ENCODE peak calls at places on chromosomes 3 and 15, in four cellular contexts. W is choroid plexus epithelial cell, K is mesothelial cell of epicardium, O is brain microvascular endothelial cell. B is an unnamed sample.

GRCh38 chr15:78203346-78204225 is 30.8 kb downstream of the ACSBG1 start:
- DNase-seq in O (no peak), K (no peak), W (no peak), B (no peak)

GRCh38 chr3:135806342-135806741 is 159.2 kb upstream of the PPP2R3A start:
- DNase-seq in K (no peak), W (no peak), O (no peak), B (no peak)

GRCh38 chr15:54792526-54792925 is 404.2 kb downstream of the RSL24D1 start:
- DNase-seq in O (no peak), W (no peak), K (no peak), B (no peak)

GRCh38 chr15:27820232-27820631 is 278.9 kb downstream of the OCA2 start:
- DNase-seq in K (no peak), O (peak), W (peak), B (no peak)

GRCh38 chr3:31050296-31050695 is 155.8 kb upstream of the GADL1 start:
- DNase-seq in K (no peak), O (no peak), W (no peak), B (peak)

GRCh38 chr3:59131016-59131771 is 81.4 kb upstream of the CFAP20DC start:
- DNase-seq in K (no peak), W (no peak), O (no peak), B (no peak)

GRCh38 chr15:66480267-66480666 is 17.3 kb downstream of the SNAPC5 start:
- DNase-seq in O (no peak), K (no peak), W (no peak), B (no peak)

GRCh38 chr3:113516115-113516505 is 1.2 kb upstream of the SPICE1 start:
- DNase-seq in K (no peak), O (no peak), W (peak), B (no peak)

GRCh38 chr3:6860911-6861330 is at the start of gene GRM7:
- DNase-seq in O (no peak), K (peak), W (no peak), B (no peak)

GRCh38 chr3:72329354-72329753 is 518.9 kb downstream of the SHQ1 start:
- DNase-seq in K (no peak), O (no peak), W (no peak), B (no peak)

GRCh38 chr15:55683366-55683765 is 59.6 kb downstream of the PRTG start:
- DNase-seq in O (no peak), K (no peak), W (peak), B (no peak)

GRCh38 chr3:171556574-171557145 is 96.5 kb upstream of the TNIK start:
- DNase-seq in K (no peak), O (no peak), W (peak), B (no peak)

GRCh38 chr15:96087180-96087886 is 243.2 kb upstream of the NR2F2 start:
- DNase-seq in W (no peak), K (no peak), O (no peak), B (no peak)

GRCh38 chr3:13148561-13149330 is 75.5 kb upstream of the IQSEC1 start:
- DNase-seq in W (no peak), O (no peak), K (no peak), B (no peak)

GRCh38 chr3:38468811-38469210 is 15.1 kb downstream of the ACVR2B start:
- DNase-seq in K (no peak), O (no peak), W (no peak), B (no peak)

GRCh38 chr3:114451561-114452018 is 157.8 kb downstream of the TIGIT start:
- DNase-seq in W (peak), K (no peak), O (peak), B (no peak)

GRCh38 chr3:193826126-193826795 is 233.3 kb downstream of the OPA1 start:
- DNase-seq in K (no peak), O (peak), W (peak), B (no peak)

GRCh38 chr3:188270423-188270972 is 116.5 kb downstream of the LPP start:
- DNase-seq in O (peak), K (no peak), W (peak), B (no peak)

GRCh38 chr3:182509312-182509711 is 284.0 kb upstream of the ATP11B start:
- DNase-seq in O (no peak), K (no peak), W (no peak), B (no peak)

GRCh38 chr3:156659260-156659659 is 15.1 kb upstream of the TIPARP start:
- DNase-seq in K (no peak), O (no peak), W (no peak), B (no peak)

GRCh38 chr15:41825145-41825544 is 2.7 kb upstream of the JMJD7 start:
- DNase-seq in O (no peak), W (no peak), K (no peak), B (no peak)

GRCh38 chr3:56962200-56962599 is 98.3 kb upstream of the SPATA12 start:
- DNase-seq in O (no peak), K (no peak), W (no peak), B (no peak)

GRCh38 chr3:23405081-23405480 is 202.0 kb downstream of the UBE2E2 start:
- DNase-seq in O (no peak), K (no peak), W (no peak), B (no peak)

GRCh38 chr15:31236184-31237041 is 90.2 kb upstream of the KLF13 start:
- DNase-seq in K (no peak), O (peak), W (peak), B (no peak)

GRCh38 chr3:18237251-18238005 is 187.7 kb downstream of the SATB1 start:
- DNase-seq in W (peak), K (no peak), O (peak), B (peak)

GRCh38 chr3:142997330-142997729 is 4.0 kb upstream of the U2SURP start:
- DNase-seq in O (no peak), K (no peak), W (no peak), B (no peak)

GRCh38 chr15:62619526-62619925 is 423.0 kb upstream of the TPM1 start:
- DNase-seq in O (no peak), W (no peak), K (no peak), B (no peak)

GRCh38 chr15:62619105-62619504 is 423.4 kb upstream of the TPM1 start:
- DNase-seq in O (no peak), W (no peak), K (no peak), B (no peak)

GRCh38 chr15:62617741-62618140 is 424.8 kb upstream of the TPM1 start:
- DNase-seq in O (no peak), K (no peak), W (no peak), B (no peak)

GRCh38 chr15:62616746-62617145 is 425.8 kb upstream of the TPM1 start:
- DNase-seq in K (no peak), W (no peak), O (no peak), B (no peak)

GRCh38 chr15:62618432-62618831 is 424.1 kb upstream of the TPM1 start:
- DNase-seq in K (no peak), O (peak), W (peak), B (no peak)
- TF ChIP-seq CTCF in K (no peak), O (peak), W (peak), B (no peak)

DNA sequence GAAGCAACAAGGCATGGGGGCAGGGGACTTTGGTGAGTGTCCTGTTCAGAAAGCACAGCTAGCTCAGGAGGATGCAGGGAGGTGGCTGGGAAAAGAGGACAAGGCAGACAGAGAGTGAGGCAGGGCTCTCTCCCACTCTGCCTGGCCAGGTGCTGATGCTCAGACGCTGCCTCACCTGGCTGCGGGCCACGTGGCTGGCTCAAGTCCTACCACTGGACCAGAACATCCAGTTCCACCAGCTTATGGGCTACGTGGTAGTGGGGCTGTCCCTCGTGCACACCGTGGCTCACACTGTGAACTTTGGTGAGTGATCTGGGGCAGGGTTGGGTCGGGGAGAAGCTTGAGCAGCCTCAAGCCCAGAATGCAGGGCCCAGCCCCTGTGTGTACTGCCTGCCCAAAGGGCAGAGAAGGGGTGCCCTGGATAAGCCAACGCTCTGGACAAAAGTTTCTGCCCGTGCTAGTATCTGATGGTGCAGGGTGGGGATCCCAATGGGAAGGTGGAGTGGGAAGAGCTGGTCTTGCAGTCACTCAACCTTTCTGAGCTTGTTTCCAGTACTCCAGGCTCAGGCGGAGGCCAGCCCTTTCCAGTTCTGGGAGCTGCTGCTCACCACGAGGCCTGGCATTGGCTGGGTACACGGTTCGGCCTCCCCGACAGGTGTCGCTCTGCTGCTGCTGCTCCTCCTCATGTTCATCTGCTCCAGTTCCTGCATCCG is 20.9 kb downstream of the NOX5 start:
- DNase-seq in O (no peak), W (no peak), K (no peak), B (no peak)
- TF ChIP-seq CTCF in O (peak), W (peak), K (no peak), B (no peak)

GRCh38 chr3:178436773-178437172 is 99.5 kb upstream of the KCNMB2 start:
- DNase-seq in W (peak), K (no peak), O (peak), B (no peak)
- TF ChIP-seq CTCF in W (peak), K (peak), O (peak), B (peak)

GRCh38 chr15:28917791-28918140 is 32.0 kb downstream of the APBA2 start:
- DNase-seq in K (no peak), W (no peak), O (no peak), B (no peak)

GRCh38 chr15:28915935-28916334 is 30.2 kb downstream of the APBA2 start:
- DNase-seq in K (no peak), W (no peak), O (no peak), B (no peak)

GRCh38 chr15:28919679-28920655 is 34.2 kb downstream of the APBA2 start:
- DNase-seq in O (no peak), K (no peak), W (no peak), B (peak)

GRCh38 chr15:28919201-28919627 is 33.4 kb downstream of the APBA2 start:
- DNase-seq in W (no peak), K (no peak), O (no peak), B (peak)

GRCh38 chr15:28918141-28918983 is 32.6 kb downstream of the APBA2 start:
- DNase-seq in W (no peak), O (no peak), K (no peak), B (no peak)
- TF ChIP-seq CTCF in W (peak), O (peak), K (no peak), B (no peak)

DNA sequence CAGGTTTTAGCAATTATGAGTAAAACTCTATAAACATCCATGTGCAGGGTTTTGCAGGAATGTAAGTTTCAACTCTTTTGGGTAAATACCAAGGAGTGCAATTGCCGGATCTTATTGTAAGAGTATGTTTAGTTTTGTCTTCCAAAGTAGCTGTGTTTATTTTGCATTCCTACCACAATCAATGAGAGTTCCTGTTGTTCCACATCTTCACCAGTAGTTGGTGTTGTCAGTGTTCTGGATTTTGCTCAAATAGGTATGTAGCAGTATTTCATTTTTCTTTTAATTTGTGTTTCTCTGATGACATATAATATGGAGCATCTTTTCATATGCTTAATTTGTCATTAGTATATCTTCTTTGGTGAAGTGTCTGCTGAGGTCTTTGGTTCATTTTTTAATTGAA is 185.1 kb upstream of the GALNT15 start:
- DNase-seq in K (no peak), O (no peak), W (peak), B (no peak)
- TF ChIP-seq CTCF in K (no peak), O (peak), W (peak), B (no peak)

GRCh38 chr15:60358935-60359672 is 38.7 kb downstream of the ANXA2 start:
- DNase-seq in K (no peak), O (peak), W (peak), B (no peak)

GRCh38 chr15:60355148-60355857 is 42.5 kb downstream of the ANXA2 start:
- DNase-seq in W (no peak), O (no peak), K (no peak), B (no peak)

GRCh38 chr15:60353245-60353940 is 44.4 kb downstream of the ANXA2 start:
- DNase-seq in O (no peak), W (peak), K (no peak), B (no peak)

GRCh38 chr15:60352525-60352924 is 45.3 kb downstream of the ANXA2 start:
- DNase-seq in O (no peak), W (no peak), K (no peak), B (no peak)

DNA sequence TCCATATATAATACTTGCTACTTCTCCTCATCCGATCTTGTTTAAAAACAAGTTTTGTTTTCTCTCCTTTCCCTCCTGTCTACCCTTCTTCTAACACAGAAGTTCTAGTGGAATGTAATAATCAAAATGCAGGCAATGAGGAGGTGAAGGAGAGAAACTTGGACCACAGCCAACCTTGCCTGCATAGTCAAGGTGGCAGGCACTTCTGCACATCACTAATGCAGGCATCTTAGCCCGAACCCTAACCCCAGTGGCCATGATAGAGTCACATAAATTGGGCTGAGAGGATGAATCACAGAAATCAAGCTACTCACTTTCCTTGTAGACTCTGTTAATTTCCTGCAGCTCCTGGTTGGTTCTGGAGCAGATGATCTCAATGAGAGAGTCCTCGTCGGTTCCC is 41.0 kb downstream of the ANXA2 start:
- DNase-seq in O (no peak), K (no peak), W (no peak), B (no peak)
- TF ChIP-seq CTCF in O (no peak), K (no peak), W (no peak), B (no peak)

GRCh38 chr3:16409032-16409431 is 104.5 kb downstream of the RFTN1 start:
- DNase-seq in W (no peak), K (no peak), O (no peak), B (no peak)

GRCh38 chr3:16407365-16407764 is 106.1 kb downstream of the RFTN1 start:
- DNase-seq in O (no peak), K (no peak), W (peak), B (no peak)

GRCh38 chr3:16410659-16411058 is 102.8 kb downstream of the RFTN1 start:
- DNase-seq in O (no peak), K (no peak), W (peak), B (no peak)

GRCh38 chr3:16412192-16412808 is 101.2 kb downstream of the RFTN1 start:
- DNase-seq in W (no peak), O (no peak), K (no peak), B (no peak)

DNA sequence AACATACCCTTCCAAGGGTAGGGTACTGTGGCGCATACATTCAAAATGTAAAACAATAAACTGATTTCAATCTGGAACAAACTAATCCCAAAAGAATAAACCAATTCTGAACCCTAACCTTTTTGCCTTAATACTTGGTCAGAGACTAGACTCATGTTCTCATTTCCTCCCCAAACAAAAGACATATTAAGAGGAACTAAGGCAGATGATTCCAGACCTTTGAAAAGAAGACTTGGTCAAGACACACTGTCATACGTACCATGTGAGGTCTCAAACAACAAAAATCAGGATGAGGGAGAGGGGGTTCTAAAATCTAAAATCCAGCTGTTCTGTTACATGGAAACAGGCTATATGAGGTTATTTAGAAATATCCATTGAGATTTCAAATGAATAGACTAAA is 102.0 kb downstream of the RFTN1 start:
- DNase-seq in W (no peak), O (no peak), K (no peak), B (no peak)
- TF ChIP-seq CTCF in W (no peak), O (no peak), K (no peak), B (no peak)

B was measured in activated CD8-positive, alpha-beta T cell treated with anti-CD3 and anti-CD28 coated beads for 36 hours.